ENCODE peak calls at places on chromosomes 4 and X, in four cellular contexts. R is lower lobe of right lung; B is suprapubic skin; C is CD8-positive, alpha-beta memory T cell. A is an unnamed sample.

GRCh38 chr4:71186566-71187398 is 152.0 kb upstream of the SLC4A4 start:
- DNase-seq in R (peak; percentile 72), B (no peak), C (peak; percentile 57), A (peak; percentile 66)

GRCh38 chr4:137961051-137961438 is 281.1 kb downstream of the SLC7A11 start:
- DNase-seq in R (no peak), B (peak; percentile 62), C (no peak), A (no peak)

GRCh38 chrX:134868766-134869495 is 121.9 kb upstream of the SMIM10 start:
- DNase-seq in R (no peak), B (no peak), C (no peak), A (no peak)

GRCh38 chr4:48297447-48297846 is 27.8 kb upstream of the TEC start:
- DNase-seq in R (no peak), B (no peak), C (no peak), A (no peak)

GRCh38 chr4:184309241-184310170 is 91.8 kb upstream of the ENPP6 start:
- DNase-seq in R (no peak), B (no peak), C (no peak), A (no peak)

GRCh38 chr4:158025131-158025530 is 147.7 kb downstream of the GASK1B start:
- DNase-seq in R (no peak), B (no peak), C (no peak), A (no peak)

GRCh38 chr4:152776352-152776751 is 3.2 kb downstream of the TIGD4 start:
- DNase-seq in R (no peak), B (no peak), C (no peak), A (no peak)

GRCh38 chrX:103101280-103102042 is 8.5 kb upstream of the NXF3 start:
- DNase-seq in R (no peak), B (no peak), C (no peak), A (no peak)

GRCh38 chr4:139454111-139454600 is at the start of gene RAB33B:
- DNase-seq in R (no peak), B (peak; percentile 95), C (no peak), A (no peak)

GRCh38 chr4:139300431-139301142 is 718 bp upstream of the NAA15 start:
- DNase-seq in R (no peak), B (no peak), C (no peak), A (no peak)

GRCh38 chrX:23662853-23663252 is 4.4 kb upstream of the PRDX4 start:
- DNase-seq in R (no peak), B (no peak), C (no peak), A (no peak)

GRCh38 chr4:21864686-21865085 is 83.9 kb downstream of the KCNIP4 start:
- DNase-seq in R (no peak), B (no peak), C (no peak), A (no peak)

GRCh38 chr4:86898562-86898961 is 6.3 kb upstream of the C4orf36 start:
- DNase-seq in R (no peak), B (no peak), C (no peak), A (no peak)

GRCh38 chrX:51641421-51642021 is 22.8 kb upstream of the CENPVL3 start:
- DNase-seq in R (no peak), B (no peak), C (no peak), A (no peak)

GRCh38 chr4:86092684-86093083 is 267.2 kb downstream of the MAPK10 start:
- DNase-seq in R (no peak), B (no peak), C (no peak), A (no peak)

GRCh38 chr4:146407669-146408084 is 114.1 kb downstream of the SLC10A7 start:
- DNase-seq in R (no peak), B (no peak), C (no peak), A (no peak)

GRCh38 chr4:36255575-36255974 is 11.3 kb upstream of the ARAP2 start:
- DNase-seq in R (no peak), B (no peak), C (peak; percentile 90), A (peak; percentile 73)

GRCh38 chr4:42630908-42631307 is 26.0 kb downstream of the ATP8A1 start:
- DNase-seq in R (no peak), B (no peak), C (no peak), A (no peak)

GRCh38 chr4:83618431-83618830 is 82.5 kb downstream of the GPAT3 start:
- DNase-seq in R (no peak), B (no peak), C (no peak), A (peak; percentile 60)

GRCh38 chr4:123667496-123667895 is 270.9 kb downstream of the SPRY1 start:
- DNase-seq in R (no peak), B (no peak), C (no peak), A (no peak)

GRCh38 chr4:2243682-2244380 is 1.9 kb upstream of the HAUS3 start:
- DNase-seq in R (peak; percentile 58), B (peak; percentile 75), C (no peak), A (peak; percentile 69)

GRCh38 chr4:149785686-149786431 is 29.8 kb downstream of the IQCM start:
- DNase-seq in R (no peak), B (no peak), C (no peak), A (no peak)

GRCh38 chr4:30268370-30268769 is 451.8 kb upstream of the PCDH7 start:
- DNase-seq in R (no peak), B (no peak), C (no peak), A (no peak)

GRCh38 chrX:49978191-49978590 is 55.8 kb downstream of the CLCN5 start:
- DNase-seq in R (no peak), B (no peak), C (no peak), A (no peak)

GRCh38 chrX:96098471-96098870 is 586.2 kb upstream of the DIAPH2 start:
- DNase-seq in R (no peak), B (no peak), C (no peak), A (no peak)

GRCh38 chr4:169404959-169405358 is 134.2 kb upstream of the SH3RF1 start:
- DNase-seq in R (no peak), B (no peak), C (no peak), A (no peak)

GRCh38 chr4:164977243-164978164 is at the start of gene TRIM61:
- DNase-seq in R (peak; percentile 63), B (no peak), C (peak; percentile 28), A (no peak)

GRCh38 chr4:113673450-113673849 is 88.1 kb downstream of the CAMK2D start:
- DNase-seq in R (no peak), B (no peak), C (peak; percentile 15), A (no peak)

GRCh38 chr4:69617083-69617694 is 22.3 kb downstream of the UGT2A2 start:
- DNase-seq in R (no peak), B (no peak), C (no peak), A (no peak)

GRCh38 chr4:38760915-38761314 is 21.9 kb downstream of the TLR10 start:
- DNase-seq in R (no peak), B (no peak), C (no peak), A (peak; percentile 68)

GRCh38 chr4:55837903-55838302 is 15.5 kb upstream of the EXOC1 start:
- DNase-seq in R (no peak), B (no peak), C (no peak), A (no peak)

GRCh38 chr4:101649790-101650450 is 140.6 kb upstream of the BANK1 start:
- DNase-seq in R (no peak), B (no peak), C (no peak), A (no peak)

GRCh38 chr4:179751669-179752068 is 2309.4 kb upstream of the AGA start:
- DNase-seq in R (no peak), B (no peak), C (no peak), A (no peak)

DNA sequence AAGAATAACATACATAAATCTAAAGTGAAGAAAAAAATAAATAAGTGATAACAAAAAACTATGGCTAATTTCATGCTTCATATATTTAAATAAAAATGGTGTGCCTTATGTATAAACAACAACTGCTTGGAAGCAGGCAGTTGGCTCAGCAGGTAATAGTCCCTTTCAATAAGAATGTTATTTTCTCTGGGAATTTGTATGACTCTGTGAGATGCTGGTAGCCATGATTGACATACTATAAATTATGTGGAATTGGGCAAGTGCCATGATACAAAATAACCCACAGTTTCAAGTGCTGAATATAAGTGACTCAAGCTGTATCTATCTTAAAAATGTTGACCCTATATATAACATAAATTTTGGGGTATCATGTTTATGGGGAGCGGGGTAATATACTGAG is 546.5 kb downstream of the SPOCK3 start:
- DNase-seq in R (no peak), B (no peak), C (no peak), A (no peak)
- H3K4me1 ChIP-seq in R (no peaks in the 10 kb centered on the region), B (no peaks in the 10 kb centered on the region), C (no peaks in the 10 kb centered on the region), A (no peaks in the 10 kb centered on the region)

GRCh38 chr4:54723786-54724185 is 66.0 kb downstream of the KIT start:
- DNase-seq in R (no peak), B (no peak), C (no peak), A (no peak)
- H3K4me3 ChIP-seq in R (no peak overlapping the region), B (no peak overlapping the region), C (no peak overlapping the region), A (no peak overlapping the region)

DNA sequence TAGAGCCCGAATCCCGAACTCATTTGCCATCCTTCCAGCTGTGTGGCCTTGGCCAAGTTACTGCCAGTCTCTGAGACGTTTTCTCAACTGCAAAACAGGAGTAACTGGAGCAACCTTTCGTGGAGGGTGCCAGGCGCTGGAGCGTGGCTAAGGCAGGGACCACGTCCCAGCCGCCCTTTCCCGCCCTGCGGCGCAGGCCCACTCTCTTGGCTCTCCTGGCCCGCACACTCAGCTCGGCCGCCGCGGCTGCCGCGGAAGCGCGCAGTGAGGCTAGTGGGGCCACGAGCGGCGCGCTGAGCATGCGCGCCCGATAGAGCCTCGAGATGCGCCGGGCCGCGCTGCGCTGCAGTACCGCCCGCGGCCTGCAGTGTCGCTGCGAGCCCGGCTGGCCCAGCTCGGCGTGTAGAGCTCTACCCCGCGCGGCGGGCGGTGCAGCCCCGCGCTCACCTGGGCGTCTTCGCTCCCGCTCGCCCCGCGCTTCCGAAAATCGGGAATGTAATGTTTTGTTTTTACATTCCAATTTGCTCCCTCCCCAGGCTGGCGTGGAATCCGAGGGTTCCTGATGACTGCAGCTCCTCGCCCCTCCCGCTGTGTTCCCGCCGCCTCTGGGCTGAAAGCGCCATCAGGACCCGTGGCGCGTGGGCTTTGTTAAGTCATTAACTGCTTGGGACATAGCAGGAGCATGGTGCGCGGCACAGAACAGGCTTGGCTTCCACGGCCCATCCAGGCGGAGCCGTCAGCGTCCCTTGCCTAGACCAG is 4.0 kb upstream of the ZNF518B start:
- DNase-seq in R (peak; percentile 82), B (no peak), C (peak; percentile 79), A (peak; percentile 76)
- H3K4me1 ChIP-seq in R (peaks cover 17% of the 10 kb centered on the region), B (peaks cover 25% of the 10 kb centered on the region), C (peaks cover 19% of the 10 kb centered on the region), A (no peaks in the 10 kb centered on the region)

GRCh38 chrX:48676893-48677270 is 6.7 kb upstream of the WAS start:
- DNase-seq in R (peak; percentile 48), B (no peak), C (peak; percentile 11), A (no peak)
- H3K4me3 ChIP-seq in R (peak overlapping the region; percentile 71), B (peak overlapping the region; percentile 71), C (peak overlapping the region; percentile 80), A (peak overlapping the region; percentile 73)

GRCh38 chrX:115595049-115595448 is 34.1 kb downstream of the PLS3 start:
- DNase-seq in R (no peak), B (no peak), C (no peak), A (no peak)

GRCh38 chrX:115602729-115603389 is 41.9 kb downstream of the PLS3 start:
- DNase-seq in R (no peak), B (no peak), C (no peak), A (no peak)

GRCh38 chrX:115603534-115604074 is 42.6 kb downstream of the PLS3 start:
- DNase-seq in R (no peak), B (no peak), C (no peak), A (no peak)

GRCh38 chrX:115602308-115602707 is 41.3 kb downstream of the PLS3 start:
- DNase-seq in R (no peak), B (no peak), C (no peak), A (no peak)

DNA sequence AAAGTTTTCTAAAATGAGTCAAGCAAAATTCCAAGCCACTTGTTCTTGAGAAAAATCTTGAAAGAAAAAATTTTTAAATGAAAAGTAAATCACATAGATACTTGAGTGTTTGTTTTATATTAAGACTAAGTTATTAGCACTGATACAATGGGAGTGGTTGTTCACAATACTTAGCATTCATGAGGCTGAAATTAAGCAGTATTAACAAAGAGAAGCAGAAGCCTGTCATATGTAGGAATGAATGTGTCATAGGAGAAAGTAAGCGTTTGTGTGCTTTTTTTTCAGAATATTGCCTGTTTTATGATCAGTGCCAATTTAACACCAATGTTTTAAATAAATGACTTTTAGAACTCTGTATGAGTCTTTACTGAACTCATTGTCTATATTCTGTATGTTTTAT is 37.6 kb downstream of the PLS3 start:
- DNase-seq in R (no peak), B (no peak), C (no peak), A (no peak)
- H3K4me1 ChIP-seq in R (peaks cover 8% of the 10 kb centered on the region), B (peaks cover 15% of the 10 kb centered on the region), C (no peaks in the 10 kb centered on the region), A (no peaks in the 10 kb centered on the region)